ENCODE peak calls at places on chromosome 7, in seven cellular contexts. G is AG04450; N is lower lobe of right lung; D is NCI-H2081; S is heart right ventricle; W is activated CD4-positive, alpha-beta T cell treated with anti-CD3 and anti-CD28 coated beads, Interleukin-2, amount 10 ng/mL, durations not matched to agents 7 days and 5 days; T is A172. K is an unnamed sample.

GRCh38 chr7:87413951-87414381 is 61.5 kb downstream of the ABCB4 start:
- DNase-seq in N (no peak), T (no peak), G (peak), W (no peak), S (no peak), D (no peak), K (no peak)

GRCh38 chr7:3206771-3207191 is 94.3 kb upstream of the SDK1 start:
- DNase-seq in G (no peak), D (no peak), N (no peak), W (no peak), T (no peak), S (no peak), K (no peak)

GRCh38 chr7:64687249-64687648 is 21.3 kb downstream of the ZNF107 start:
- DNase-seq in D (peak), S (no peak), W (no peak), T (no peak), N (no peak), G (no peak), K (no peak)

GRCh38 chr7:29199776-29200175 is 5.2 kb downstream of the CHN2 start:
- DNase-seq in N (no peak), G (no peak), W (no peak), T (no peak), D (no peak), S (no peak), K (no peak)

GRCh38 chr7:139111885-139112284 is 2.4 kb upstream of the ZC3HAV1 start:
- DNase-seq in G (no peak), D (no peak), N (no peak), T (no peak), W (no peak), S (no peak), K (no peak)

GRCh38 chr7:99447943-99448342 is 9.2 kb downstream of the CPSF4 start:
- DNase-seq in S (no peak), T (no peak), N (no peak), G (no peak), D (no peak), W (peak), K (no peak)

GRCh38 chr7:69776611-69777010 is 178.3 kb downstream of the AUTS2 start:
- DNase-seq in W (no peak), T (no peak), G (no peak), S (no peak), N (no peak), D (no peak), K (no peak)

GRCh38 chr7:33725111-33725510 is 180.2 kb upstream of the BMPER start:
- DNase-seq in S (no peak), N (no peak), T (no peak), D (no peak), W (no peak), G (no peak), K (no peak)

GRCh38 chr7:2993868-2994267 is 49.8 kb downstream of the CARD11 start:
- DNase-seq in W (no peak), T (no peak), D (no peak), N (no peak), G (no peak), S (no peak), K (no peak)

GRCh38 chr7:126819197-126819484 is 433.6 kb downstream of the GRM8 start:
- DNase-seq in T (no peak), D (no peak), N (no peak), W (no peak), S (no peak), G (no peak), K (no peak)

GRCh38 chr7:123863461-123863860 is 18.5 kb downstream of the HYAL4 start:
- DNase-seq in G (no peak), T (no peak), N (no peak), W (no peak), S (no peak), D (no peak), K (no peak)

GRCh38 chr7:45182856-45183710 is 25.5 kb downstream of the RAMP3 start:
- DNase-seq in S (no peak), G (no peak), T (no peak), W (no peak), D (no peak), N (peak), K (no peak)

GRCh38 chr7:9226500-9226899 is 793.1 kb downstream of the NXPH1 start:
- DNase-seq in G (no peak), W (no peak), D (no peak), S (no peak), N (no peak), T (no peak), K (no peak)

GRCh38 chr7:51354897-51355296 is 38.3 kb upstream of the COBL start:
- DNase-seq in N (no peak), T (no peak), G (no peak), D (no peak), W (no peak), S (no peak), K (no peak)

GRCh38 chr7:7946486-7946885 is 22.1 kb upstream of the GLCCI1 start:
- DNase-seq in T (no peak), W (no peak), S (no peak), N (no peak), D (no peak), G (no peak), K (no peak)

GRCh38 chr7:127404282-127405049 is 12.0 kb upstream of the ZNF800 start:
- DNase-seq in T (no peak), G (no peak), S (no peak), D (no peak), W (no peak), N (no peak), K (no peak)

GRCh38 chr7:5598769-5599371 is 175.2 kb upstream of the TNRC18 start:
- DNase-seq in T (peak), G (no peak), W (no peak), N (no peak), D (no peak), S (no peak), K (no peak)

GRCh38 chr7:48426966-48427555 is 255.8 kb downstream of the ABCA13 start:
- DNase-seq in G (no peak), D (peak), T (peak), S (no peak), W (no peak), N (no peak), K (peak)

GRCh38 chr7:41333506-41333905 is 369.4 kb downstream of the INHBA start:
- DNase-seq in D (no peak), N (no peak), G (peak), W (no peak), S (no peak), T (peak), K (no peak)

GRCh38 chr7:128913856-128914565 is 3.5 kb upstream of the KCP start:
- DNase-seq in D (no peak), G (no peak), T (no peak), W (no peak), S (no peak), N (no peak), K (no peak)

GRCh38 chr7:154927624-154928125 is 75.2 kb downstream of the PAXIP1 start:
- DNase-seq in S (no peak), T (peak), G (peak), D (peak), W (peak), N (no peak), K (peak)

GRCh38 chr7:98178762-98179490 is 32.3 kb upstream of the BHLHA15 start:
- DNase-seq in D (no peak), G (no peak), S (no peak), W (no peak), T (no peak), N (no peak), K (no peak)

GRCh38 chr7:81361769-81362168 is 408.1 kb downstream of the HGF start:
- DNase-seq in D (no peak), N (no peak), G (no peak), W (no peak), T (no peak), S (no peak), K (no peak)

GRCh38 chr7:139232377-139232717 is 1.3 kb downstream of the UBN2 start:
- DNase-seq in G (no peak), T (no peak), D (no peak), N (no peak), S (no peak), W (no peak), K (no peak)

GRCh38 chr7:10860516-10860915 is 113.2 kb upstream of the PHF14 start:
- DNase-seq in W (no peak), D (no peak), S (no peak), N (no peak), T (peak), G (no peak), K (no peak)

GRCh38 chr7:131123991-131124629 is 203.6 kb upstream of the MKLN1 start:
- DNase-seq in G (no peak), T (no peak), N (no peak), S (no peak), D (no peak), W (no peak), K (peak)

GRCh38 chr7:24981544-24981951 is 1.6 kb upstream of the OSBPL3 start:
- DNase-seq in T (peak), D (peak), N (peak), G (no peak), W (peak), S (peak), K (peak)

GRCh38 chr7:33986951-33987948 is 81.9 kb downstream of the BMPER start:
- DNase-seq in N (no peak), S (no peak), G (peak), D (no peak), T (peak), W (no peak), K (no peak)

GRCh38 chr7:81081626-81082025 is 162.8 kb upstream of the SEMA3C start:
- DNase-seq in W (no peak), S (no peak), G (no peak), N (no peak), T (no peak), D (no peak), K (no peak)

GRCh38 chr7:50450691-50451051 is 521 bp upstream of the FIGNL1 start:
- DNase-seq in G (no peak), T (no peak), S (peak), W (peak), N (peak), D (peak), K (no peak)

GRCh38 chr7:75915416-75916156 is 631 bp downstream of the POR start:
- DNase-seq in W (peak), N (no peak), S (peak), T (peak), D (peak), G (no peak), K (no peak)

GRCh38 chr7:12436896-12437535 is 33.4 kb upstream of the VWDE start:
- DNase-seq in N (no peak), G (no peak), S (no peak), W (no peak), D (peak), T (peak), K (peak)

GRCh38 chr7:45689011-45689796 is 115.0 kb downstream of the ADCY1 start:
- DNase-seq in D (no peak), S (no peak), N (no peak), T (peak), W (no peak), G (peak), K (no peak)

GRCh38 chr7:35878356-35878755 is 77.5 kb downstream of the SEPTIN7 start:
- DNase-seq in T (no peak), D (no peak), S (no peak), W (no peak), G (peak), N (no peak), K (no peak)

GRCh38 chr7:22435105-22435504 is 64.9 kb downstream of the STEAP1B start:
- DNase-seq in T (no peak), N (no peak), D (no peak), S (no peak), G (no peak), W (no peak), K (no peak)

GRCh38 chr7:132009778-132010177 is 453.4 kb upstream of the PODXL start:
- DNase-seq in D (no peak), S (no peak), W (no peak), G (no peak), N (no peak), T (peak), K (no peak)

GRCh38 chr7:20240080-20240926 is 23.1 kb upstream of the MACC1 start:
- DNase-seq in T (no peak), G (no peak), S (no peak), D (no peak), W (no peak), N (no peak), K (no peak)

GRCh38 chr7:129163875-129164544 is 19.5 kb downstream of the TSPAN33 start:
- DNase-seq in W (peak), T (peak), N (no peak), D (peak), G (peak), S (no peak), K (no peak)

K was measured in NCI-H774.